ENCODE peak calls at places on chromosomes 13 and 19, in four cellular contexts. A is H1, O is neuronal stem cell, G is mesenchymal stem cell. S is an unnamed sample.

GRCh38 chr13:37319041-37319443 is 213.6 kb upstream of the CSNK1A1L start:
- DNase-seq in A (no peak), O (no peak), G (peak; percentile 63), S (no peak)

GRCh38 chr13:82147526-82147925 is 1734.7 kb downstream of the SLITRK1 start:
- DNase-seq in A (no peak), O (no peak), G (peak; percentile 12), S (no peak)

GRCh38 chr13:40152145-40152544 is 496.7 kb downstream of the COG6 start:
- DNase-seq in A (no peak), O (no peak), G (peak; percentile 65), S (no peak)

GRCh38 chr13:39047560-39047959 is 9.3 kb downstream of the NHLRC3 start:
- DNase-seq in A (peak; percentile 49), O (no peak), G (no peak), S (peak; percentile 61)

GRCh38 chr13:95256086-95256485 is 45.2 kb downstream of the ABCC4 start:
- DNase-seq in A (no peak), O (no peak), G (peak; percentile 86), S (no peak)

GRCh38 chr19:16361926-16362325 is 37.3 kb downstream of the KLF2 start:
- DNase-seq in A (no peak), O (no peak), G (no peak), S (no peak)

GRCh38 chr13:44317752-44318550 is 55.7 kb upstream of the SERP2 start:
- DNase-seq in A (no peak), O (no peak), G (no peak), S (no peak)

GRCh38 chr19:48403606-48404005 is 10.1 kb downstream of the GRIN2D start:
- DNase-seq in A (peak; percentile 61), O (no peak), G (peak; percentile 76), S (peak; percentile 86)

GRCh38 chr19:10315335-10316214 is at the start of gene FDX2:
- DNase-seq in A (peak; percentile 97), O (peak; percentile 86), G (peak; percentile 86), S (peak; percentile 93)

GRCh38 chr13:100922599-100922998 is 248.0 kb upstream of the TMTC4 start:
- DNase-seq in A (no peak), O (no peak), G (no peak), S (no peak)

GRCh38 chr13:99351772-99352171 is 44.6 kb upstream of the GPR183 start:
- DNase-seq in A (peak; percentile 20), O (no peak), G (no peak), S (no peak)

GRCh38 chr13:110044521-110045200 is 258.3 kb upstream of the IRS2 start:
- DNase-seq in A (no peak), O (no peak), G (no peak), S (no peak)

GRCh38 chr19:16273005-16273404 is 51.6 kb upstream of the KLF2 start:
- DNase-seq in A (no peak), O (no peak), G (no peak), S (no peak)

GRCh38 chr19:47247308-47247990 is 8.9 kb upstream of the CCDC9 start:
- DNase-seq in A (peak; percentile 92), O (no peak), G (peak; percentile 78), S (peak; percentile 80)

GRCh38 chr19:16571283-16571682 is 932 bp downstream of the SLC35E1 start:
- DNase-seq in A (no peak), O (no peak), G (peak; percentile 51), S (no peak)

GRCh38 chr19:47122359-47123335 is 8.0 kb upstream of the SAE1 start:
- DNase-seq in A (no peak), O (no peak), G (peak; percentile 76), S (no peak)

GRCh38 chr19:13053761-13054604 is 48.7 kb downstream of the LYL1 start:
- DNase-seq in A (no peak), O (peak; percentile 69), G (peak; percentile 79), S (no peak)

GRCh38 chr13:94186470-94186869 is 293.0 kb downstream of the DCT start:
- DNase-seq in A (no peak), O (no peak), G (no peak), S (no peak)

GRCh38 chr13:46667687-46668281 is 114.8 kb downstream of the LRCH1 start:
- DNase-seq in A (no peak), O (no peak), G (peak; percentile 60), S (no peak)

GRCh38 chr19:29626386-29626785 is 20.3 kb downstream of the POP4 start:
- DNase-seq in A (no peak), O (no peak), G (no peak), S (no peak)

GRCh38 chr19:18300930-18301717 is 19.7 kb upstream of the JUND start:
- DNase-seq in A (no peak), O (no peak), G (peak; percentile 80), S (no peak)

GRCh38 chr13:36950330-36950729 is 30.3 kb upstream of the SMAD9 start:
- DNase-seq in A (no peak), O (no peak), G (no peak), S (no peak)

GRCh38 chr13:48353590-48353989 is 50.0 kb downstream of the RB1 start:
- DNase-seq in A (no peak), O (no peak), G (no peak), S (no peak)

GRCh38 chr13:89966524-89966923 is 1381.0 kb upstream of the MIR17HG start:
- DNase-seq in A (no peak), O (no peak), G (no peak), S (peak; percentile 36)

GRCh38 chr19:11560404-11560988 is 1.5 kb upstream of the ELOF1 start:
- DNase-seq in A (peak; percentile 65), O (peak; percentile 69), G (peak; percentile 82), S (peak; percentile 78)

GRCh38 chr13:25001807-25002206 is 94.1 kb upstream of the PABPC3 start:
- DNase-seq in A (no peak), O (no peak), G (no peak), S (no peak)

GRCh38 chr13:113008841-113009240 is 39.8 kb downstream of the MCF2L start:
- DNase-seq in A (no peak), O (no peak), G (no peak), S (no peak)

GRCh38 chr13:40776681-40777165 is 5.7 kb upstream of the MRPS31 start:
- DNase-seq in A (no peak), O (no peak), G (peak; percentile 87), S (no peak)

GRCh38 chr13:44271915-44272341 is 101.7 kb upstream of the SERP2 start:
- DNase-seq in A (no peak), O (no peak), G (peak; percentile 31), S (no peak)

GRCh38 chr13:101649490-101650126 is 197.1 kb downstream of the ITGBL1 start:
- DNase-seq in A (no peak), O (no peak), G (peak; percentile 60), S (no peak)

GRCh38 chr13:99873141-99873540 is 98.4 kb downstream of the ZIC5 start:
- DNase-seq in A (no peak), O (no peak), G (no peak), S (no peak)

GRCh38 chr19:48806518-48806817 is 4.4 kb downstream of the BCAT2 start:
- DNase-seq in A (peak; percentile 73), O (no peak), G (no peak), S (peak; percentile 83)

GRCh38 chr13:71787461-71787860 is 79.5 kb downstream of the DACH1 start:
- DNase-seq in A (no peak), O (no peak), G (no peak), S (no peak)
- H2BK12ac ChIP-seq in A (no peak overlapping the region), O (peak overlapping the region; percentile 73), G (no peak overlapping the region), S (no peak overlapping the region)

GRCh38 chr13:114110091-114110829 is 22.2 kb downstream of the RASA3 start:
- DNase-seq in A (no peak), O (no peak), G (peak; percentile 61), S (peak; percentile 73)
- H2BK15ac ChIP-seq in A (no peak overlapping the region), O (peak overlapping the region; percentile 93), G (peak overlapping the region; percentile 82), S (no peak overlapping the region)

DNA sequence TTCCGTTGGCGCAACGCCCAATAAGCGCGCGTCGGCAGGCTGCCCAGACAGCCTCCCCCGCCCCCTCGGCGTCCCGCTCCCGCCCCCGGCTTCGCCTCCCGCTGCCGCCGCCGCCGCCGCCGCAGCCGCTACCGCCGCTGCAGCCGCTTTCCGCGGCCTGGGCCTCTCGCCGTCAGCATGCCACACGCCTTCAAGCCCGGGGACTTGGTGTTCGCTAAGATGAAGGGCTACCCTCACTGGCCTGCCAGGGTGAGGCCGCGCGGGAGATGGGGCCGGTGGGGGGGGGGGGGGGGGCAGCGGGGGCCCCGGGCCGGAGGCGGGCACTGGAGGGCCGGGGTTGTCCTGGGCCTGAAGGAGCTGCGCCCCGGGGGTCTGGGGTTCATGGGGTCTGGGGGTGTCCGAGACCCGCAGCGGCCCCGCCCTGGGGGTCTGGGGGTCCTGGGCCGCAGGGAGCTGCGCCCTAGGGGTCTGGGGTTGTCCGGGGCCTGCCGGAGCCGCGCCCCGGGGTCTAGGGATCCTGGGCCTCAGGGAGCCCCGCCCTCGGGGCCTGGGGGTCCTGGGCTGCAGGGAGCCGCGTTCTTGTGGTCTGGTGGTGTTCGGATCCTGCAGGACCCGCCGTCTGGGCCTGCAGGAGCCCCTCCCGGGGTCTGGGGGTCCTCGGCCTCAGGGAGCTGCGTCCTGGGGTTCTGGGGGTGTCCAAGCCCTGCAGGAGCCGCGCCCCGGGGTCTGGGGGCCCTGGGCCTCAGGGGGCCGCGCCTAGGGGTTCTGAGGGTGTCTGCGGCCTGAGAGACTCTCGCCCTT is at the start of gene HDGFL2:
- DNase-seq in A (no peak), O (no peak), G (no peak), S (no peak)
- H2BK12ac ChIP-seq in A (no peak within 1 kb of the TSS), O (peak within 1 kb of the TSS; percentile 48), G (no peak within 1 kb of the TSS), S (no peak within 1 kb of the TSS)

GRCh38 chr19:14530005-14530348 is 583 bp downstream of the TECR start:
- DNase-seq in A (no peak), O (no peak), G (no peak), S (no peak)
- H2BK15ac ChIP-seq in A (peak overlapping the region; percentile 19), O (no peak overlapping the region), G (no peak overlapping the region), S (no peak overlapping the region)

DNA sequence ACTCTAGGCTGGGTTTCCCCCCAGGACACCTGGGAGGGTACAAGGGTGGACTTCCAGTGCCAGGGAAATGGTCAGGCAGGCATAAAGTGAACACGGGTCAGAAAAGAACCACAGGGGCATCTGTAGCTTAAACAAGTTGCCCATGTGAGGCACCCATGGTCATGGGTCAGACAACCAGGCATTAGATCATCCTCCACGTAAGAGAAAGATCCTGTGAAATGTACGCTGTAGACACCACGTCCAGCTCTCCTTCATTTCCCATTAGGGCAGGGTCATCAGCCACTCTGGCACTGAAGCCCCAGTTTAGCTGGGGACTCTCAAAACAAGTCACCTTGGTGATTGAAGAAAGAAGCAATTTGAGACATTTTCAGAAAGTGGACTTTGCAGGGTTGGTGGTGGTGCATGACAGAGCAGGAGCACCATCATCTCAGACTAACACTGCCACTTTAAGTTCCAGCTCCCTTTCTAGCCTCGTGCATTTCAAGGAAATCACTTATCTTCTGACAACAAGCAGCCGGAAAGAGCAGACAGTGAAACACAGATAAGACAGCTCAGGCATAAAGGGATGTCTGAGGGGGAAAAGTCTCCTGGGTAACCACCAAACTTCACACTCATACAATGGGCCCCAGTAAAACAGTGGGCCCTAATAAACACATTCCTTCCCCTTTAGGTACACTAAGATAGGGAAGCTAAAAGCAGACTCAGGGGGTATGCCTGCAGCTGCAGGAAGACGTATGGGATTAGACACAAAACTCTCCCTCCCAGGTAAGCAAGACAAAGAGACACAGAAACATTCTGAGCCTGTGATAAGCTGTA is 16.1 kb upstream of the SIGLEC6 start:
- DNase-seq in A (no peak), O (no peak), G (peak; percentile 33), S (no peak)
- H2BK12ac ChIP-seq in A (no peak overlapping the region), O (no peak overlapping the region), G (no peak overlapping the region), S (no peak overlapping the region)